ENCODE peak calls at places on chromosomes 4 and X, in seven cellular contexts. One of them, this sample, is unnamed.

GRCh38 chrX:125236955-125237354 is 82.7 kb upstream of the TEX13C start:
- DNase-seq in left cardiac atrium: no peak
- DNase-seq in fibroblast of mammary gland: no peak
- DNase-seq in choroid plexus epithelial cell: no peak
- DNase-seq in naive thymus-derived CD8-positive, alpha-beta T cell: no peak
- DNase-seq in activated naive CD8-positive, alpha-beta T cell treated with anti-CD3 and anti-CD28 coated beads for 36 hours: no peak
- DNase-seq in SW480: no peak
- DNase-seq in this sample: no peak

GRCh38 chr4:87525636-87526035 is 3.5 kb downstream of the SPARCL1 start:
- DNase-seq in activated naive CD8-positive, alpha-beta T cell treated with anti-CD3 and anti-CD28 coated beads for 36 hours: no peak
- DNase-seq in SW480: no peak
- DNase-seq in naive thymus-derived CD8-positive, alpha-beta T cell: no peak
- DNase-seq in fibroblast of mammary gland: peak
- DNase-seq in left cardiac atrium: no peak
- DNase-seq in choroid plexus epithelial cell: peak
- DNase-seq in this sample: no peak

GRCh38 chrX:15425024-15425423 is 40.8 kb upstream of the VEGFD start:
- DNase-seq in SW480: no peak
- DNase-seq in fibroblast of mammary gland: no peak
- DNase-seq in naive thymus-derived CD8-positive, alpha-beta T cell: no peak
- DNase-seq in activated naive CD8-positive, alpha-beta T cell treated with anti-CD3 and anti-CD28 coated beads for 36 hours: no peak
- DNase-seq in left cardiac atrium: no peak
- DNase-seq in choroid plexus epithelial cell: no peak
- DNase-seq in this sample: no peak

GRCh38 chr4:121278811-121279368 is 101.9 kb downstream of the QRFPR start:
- DNase-seq in choroid plexus epithelial cell: peak
- DNase-seq in naive thymus-derived CD8-positive, alpha-beta T cell: no peak
- DNase-seq in SW480: no peak
- DNase-seq in fibroblast of mammary gland: no peak
- DNase-seq in activated naive CD8-positive, alpha-beta T cell treated with anti-CD3 and anti-CD28 coated beads for 36 hours: no peak
- DNase-seq in left cardiac atrium: no peak
- DNase-seq in this sample: no peak

GRCh38 chrX:154750301-154751120 is at the start of gene GAB3:
- DNase-seq in SW480: peak
- DNase-seq in left cardiac atrium: peak
- DNase-seq in choroid plexus epithelial cell: peak
- DNase-seq in activated naive CD8-positive, alpha-beta T cell treated with anti-CD3 and anti-CD28 coated beads for 36 hours: peak
- DNase-seq in naive thymus-derived CD8-positive, alpha-beta T cell: peak
- DNase-seq in fibroblast of mammary gland: no peak
- DNase-seq in this sample: peak

GRCh38 chr4:181952478-181952877 is 290.7 kb upstream of the TENM3 start:
- DNase-seq in left cardiac atrium: peak
- DNase-seq in naive thymus-derived CD8-positive, alpha-beta T cell: no peak
- DNase-seq in fibroblast of mammary gland: peak
- DNase-seq in SW480: no peak
- DNase-seq in choroid plexus epithelial cell: peak
- DNase-seq in activated naive CD8-positive, alpha-beta T cell treated with anti-CD3 and anti-CD28 coated beads for 36 hours: no peak
- DNase-seq in this sample: no peak

GRCh38 chr4:94452476-94453300 is 946 bp downstream of the PDLIM5 start:
- DNase-seq in SW480: peak
- DNase-seq in naive thymus-derived CD8-positive, alpha-beta T cell: peak
- DNase-seq in activated naive CD8-positive, alpha-beta T cell treated with anti-CD3 and anti-CD28 coated beads for 36 hours: peak
- DNase-seq in fibroblast of mammary gland: peak
- DNase-seq in choroid plexus epithelial cell: peak
- DNase-seq in left cardiac atrium: peak
- DNase-seq in this sample: peak

GRCh38 chr4:139453041-139453370 is 915 bp upstream of the RAB33B start:
- DNase-seq in activated naive CD8-positive, alpha-beta T cell treated with anti-CD3 and anti-CD28 coated beads for 36 hours: no peak
- DNase-seq in fibroblast of mammary gland: no peak
- DNase-seq in naive thymus-derived CD8-positive, alpha-beta T cell: no peak
- DNase-seq in left cardiac atrium: no peak
- DNase-seq in choroid plexus epithelial cell: peak
- DNase-seq in SW480: peak
- DNase-seq in this sample: peak

GRCh38 chr4:53764761-53765490 is 173.6 kb upstream of the LNX1 start:
- DNase-seq in activated naive CD8-positive, alpha-beta T cell treated with anti-CD3 and anti-CD28 coated beads for 36 hours: no peak
- DNase-seq in naive thymus-derived CD8-positive, alpha-beta T cell: no peak
- DNase-seq in choroid plexus epithelial cell: peak
- DNase-seq in SW480: no peak
- DNase-seq in fibroblast of mammary gland: no peak
- DNase-seq in left cardiac atrium: no peak
- DNase-seq in this sample: no peak

GRCh38 chr4:155769092-155769491 is 10.3 kb downstream of the GUCY1B1 start:
- DNase-seq in choroid plexus epithelial cell: no peak
- DNase-seq in SW480: no peak
- DNase-seq in activated naive CD8-positive, alpha-beta T cell treated with anti-CD3 and anti-CD28 coated beads for 36 hours: no peak
- DNase-seq in left cardiac atrium: no peak
- DNase-seq in naive thymus-derived CD8-positive, alpha-beta T cell: no peak
- DNase-seq in fibroblast of mammary gland: no peak
- DNase-seq in this sample: no peak

GRCh38 chr4:71247706-71248105 is 91.1 kb upstream of the SLC4A4 start:
- DNase-seq in SW480: no peak
- DNase-seq in left cardiac atrium: no peak
- DNase-seq in naive thymus-derived CD8-positive, alpha-beta T cell: no peak
- DNase-seq in choroid plexus epithelial cell: no peak
- DNase-seq in fibroblast of mammary gland: no peak
- DNase-seq in activated naive CD8-positive, alpha-beta T cell treated with anti-CD3 and anti-CD28 coated beads for 36 hours: no peak
- DNase-seq in this sample: no peak

GRCh38 chr4:80043534-80043933 is 29.5 kb downstream of the ANTXR2 start:
- DNase-seq in left cardiac atrium: no peak
- DNase-seq in naive thymus-derived CD8-positive, alpha-beta T cell: no peak
- DNase-seq in SW480: no peak
- DNase-seq in choroid plexus epithelial cell: peak
- DNase-seq in fibroblast of mammary gland: no peak
- DNase-seq in activated naive CD8-positive, alpha-beta T cell treated with anti-CD3 and anti-CD28 coated beads for 36 hours: no peak
- DNase-seq in this sample: no peak

GRCh38 chrX:121782976-121783375 is 735.6 kb downstream of the GLUD2 start:
- DNase-seq in naive thymus-derived CD8-positive, alpha-beta T cell: no peak
- DNase-seq in SW480: no peak
- DNase-seq in left cardiac atrium: no peak
- DNase-seq in fibroblast of mammary gland: no peak
- DNase-seq in choroid plexus epithelial cell: no peak
- DNase-seq in activated naive CD8-positive, alpha-beta T cell treated with anti-CD3 and anti-CD28 coated beads for 36 hours: no peak
- DNase-seq in this sample: no peak

GRCh38 chr4:34723606-34724005 is 1520.7 kb downstream of the ARAP2 start:
- DNase-seq in left cardiac atrium: no peak
- DNase-seq in SW480: no peak
- DNase-seq in fibroblast of mammary gland: peak
- DNase-seq in activated naive CD8-positive, alpha-beta T cell treated with anti-CD3 and anti-CD28 coated beads for 36 hours: no peak
- DNase-seq in choroid plexus epithelial cell: peak
- DNase-seq in naive thymus-derived CD8-positive, alpha-beta T cell: no peak
- DNase-seq in this sample: no peak

GRCh38 chrX:132488092-132488749 is 617 bp downstream of the MBNL3 start:
- DNase-seq in left cardiac atrium: no peak
- DNase-seq in fibroblast of mammary gland: peak
- DNase-seq in activated naive CD8-positive, alpha-beta T cell treated with anti-CD3 and anti-CD28 coated beads for 36 hours: peak
- DNase-seq in naive thymus-derived CD8-positive, alpha-beta T cell: no peak
- DNase-seq in SW480: peak
- DNase-seq in choroid plexus epithelial cell: peak
- DNase-seq in this sample: no peak

This sample was measured in NCI-H748 treated with DMSO at 0.1 percent for 48 hours.